ENCODE peak calls at places on chromosomes 1 and 21, in six cellular contexts. Z is esophagus squamous epithelium, L is A549, J is uterus, K is suprapubic skin, Y is stomach. I is an unnamed sample.

GRCh38 chr21:34037446-34037845 is 35.9 kb upstream of the MRPS6 start:
- DNase-seq in Y (no peak), K (no peak), L (no peak), J (no peak), Z (no peak), I (no peak)

GRCh38 chr1:173122958-173123852 is 72.5 kb upstream of the TNFSF18 start:
- DNase-seq in L (peak; percentile 51), K (peak; percentile 87), Y (peak; percentile 45), Z (peak; percentile 19), J (peak; percentile 78), I (peak; percentile 41)

GRCh38 chr1:59298178-59298583 is 1.3 kb downstream of the FGGY start:
- DNase-seq in Z (no peak), L (no peak), K (no peak), J (peak; percentile 68), Y (no peak), I (peak; percentile 31)

GRCh38 chr1:67668660-67669059 is 16.3 kb upstream of the GADD45A start:
- DNase-seq in J (no peak), Y (no peak), K (no peak), Z (no peak), L (no peak), I (no peak)

GRCh38 chr1:24567792-24568388 is 12.0 kb downstream of the NCMAP start:
- DNase-seq in Y (peak; percentile 87), Z (no peak), K (no peak), J (no peak), L (peak; percentile 73), I (peak; percentile 73)

GRCh38 chr21:34630536-34631143 is 15.7 kb upstream of the RCAN1 start:
- DNase-seq in J (no peak), K (no peak), Z (no peak), L (peak; percentile 40), Y (no peak), I (peak; percentile 12)

GRCh38 chr1:218743861-218744505 is 398.8 kb downstream of the TGFB2 start:
- DNase-seq in Z (no peak), Y (no peak), L (no peak), K (no peak), J (no peak), I (no peak)

GRCh38 chr1:222247811-222248310 is 300.0 kb downstream of the HHIPL2 start:
- DNase-seq in Z (no peak), L (no peak), Y (no peak), K (no peak), J (no peak), I (no peak)

GRCh38 chr1:25661043-25661807 is 44.6 kb downstream of the MAN1C1 start:
- DNase-seq in Y (peak; percentile 10), K (no peak), J (no peak), L (no peak), Z (no peak), I (no peak)

GRCh38 chr1:229759037-229759435 is 133.0 kb downstream of the URB2 start:
- DNase-seq in Y (no peak), L (no peak), J (no peak), Z (no peak), K (no peak), I (no peak)
- H3K27ac ChIP-seq in Y (no peak overlapping the region), L (no peak overlapping the region), J (no peak overlapping the region), Z (no peak overlapping the region), K (no peak overlapping the region), I (no peak overlapping the region)

DNA sequence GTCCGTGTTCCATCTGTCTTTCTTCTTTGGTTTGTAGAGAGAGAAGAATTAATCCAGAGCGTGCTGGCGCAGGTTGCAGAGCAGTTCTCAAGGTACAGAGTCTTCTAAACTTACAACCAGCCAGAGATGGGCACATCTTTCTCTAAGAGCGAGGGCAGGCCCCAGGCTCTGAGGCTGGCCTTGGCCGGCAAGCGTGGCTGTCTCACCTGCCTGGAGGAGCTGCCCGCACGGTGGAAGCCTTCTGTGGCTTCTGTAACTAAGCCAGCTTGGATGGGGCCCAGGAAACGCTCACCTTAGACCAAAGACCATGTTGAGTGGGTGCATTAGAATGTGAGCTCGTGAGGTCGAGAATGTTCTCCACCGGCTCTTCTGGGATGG is 78.6 kb downstream of the PDE9A start:
- DNase-seq in Y (no peak), J (no peak), K (no peak), L (no peak), Z (no peak), I (no peak)
- TF ChIP-seq POLR2A in Y (no peak), J (no peak), K (no peak), L (no peak), Z (no peak), I (no peak)

GRCh38 chr1:215031392-215031791 is 51.1 kb upstream of the KCNK2 start:
- DNase-seq in J (no peak), L (no peak), K (no peak), Z (no peak), Y (no peak), I (no peak)

GRCh38 chr1:215028954-215029353 is 53.6 kb upstream of the KCNK2 start:
- DNase-seq in Z (no peak), Y (no peak), J (no peak), K (no peak), L (no peak), I (no peak)

DNA sequence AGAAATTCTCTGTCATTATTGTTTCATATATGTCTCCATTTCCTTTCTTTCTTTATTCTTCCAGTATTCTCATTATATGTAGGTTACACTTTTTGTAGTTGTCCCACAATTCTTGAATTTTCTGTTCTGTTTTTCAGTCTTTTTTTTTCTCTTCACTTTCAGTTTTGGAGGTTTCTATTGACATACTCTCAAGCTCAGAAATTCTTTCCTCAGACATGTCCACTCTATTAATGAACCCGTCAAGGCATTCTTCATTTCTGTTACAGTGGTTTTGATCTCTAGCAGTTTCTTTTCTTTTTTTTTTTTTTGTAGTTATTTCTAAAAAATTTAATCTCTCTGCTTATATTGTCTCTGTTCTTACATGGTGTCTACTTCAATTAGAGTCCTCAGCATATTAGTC is 49.6 kb upstream of the KCNK2 start:
- DNase-seq in L (no peak), J (no peak), Z (no peak), Y (no peak), K (no peak), I (no peak)
- H3K4me3 ChIP-seq in L (no peak overlapping the region), J (no peak overlapping the region), Z (no peak overlapping the region), Y (no peak overlapping the region), K (no peak overlapping the region), I (no peak overlapping the region)

DNA sequence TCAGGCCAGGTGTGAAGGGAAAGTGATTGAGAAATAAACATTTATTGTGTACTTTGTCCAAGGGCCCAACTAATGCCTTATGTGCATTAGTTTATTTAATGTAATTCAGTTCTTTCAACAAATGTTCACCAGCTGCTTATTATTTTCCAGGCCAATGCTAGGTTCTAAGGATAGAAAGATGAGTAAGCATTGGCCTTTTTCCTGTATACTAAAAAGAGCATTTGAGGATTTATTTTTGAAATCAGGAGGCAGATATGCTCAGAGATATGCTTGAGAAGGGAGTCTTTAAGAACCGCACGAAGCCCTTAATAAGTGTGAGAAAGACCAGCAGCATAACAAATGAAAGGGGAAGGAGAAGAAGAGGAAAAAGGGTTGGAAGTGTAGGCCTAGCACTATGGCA is 32.0 kb downstream of the CLCA1 start:
- DNase-seq in Y (no peak), L (no peak), J (no peak), K (no peak), Z (no peak), I (no peak)
- H3K27ac ChIP-seq in Y (no peak overlapping the region), L (no peak overlapping the region), J (peak overlapping the region; percentile 93), K (no peak overlapping the region), Z (no peak overlapping the region), I (no peak overlapping the region)

GRCh38 chr1:169588112-169588511 is 1.8 kb upstream of the F5 start:
- DNase-seq in Z (no peak), J (no peak), Y (no peak), L (no peak), K (no peak), I (no peak)

GRCh38 chr1:169586067-169586394 is 250 bp downstream of the F5 start:
- DNase-seq in K (no peak), J (no peak), Z (no peak), Y (no peak), L (no peak), I (no peak)

GRCh38 chr1:169586395-169587255 is at the start of gene F5:
- DNase-seq in L (peak; percentile 73), Y (peak; percentile 82), Z (no peak), K (peak; percentile 70), J (peak; percentile 22), I (peak; percentile 75)

GRCh38 chr1:169585184-169585583 is 1.1 kb downstream of the F5 start:
- DNase-seq in K (no peak), Y (no peak), Z (no peak), L (no peak), J (no peak), I (no peak)

GRCh38 chr1:169584483-169585144 is 1.7 kb downstream of the F5 start:
- DNase-seq in L (peak; percentile 9), Z (no peak), Y (no peak), J (no peak), K (no peak), I (no peak)
- TF ChIP-seq POLR2A in L (no peak), Z (no peak), Y (no peak), J (no peak), K (no peak), I (no peak)

GRCh38 chr1:207691814-207692213 is 46.9 kb downstream of the CR1L start:
- DNase-seq in K (no peak), L (no peak), Y (no peak), Z (no peak), J (no peak), I (no peak)
- H3K4me3 ChIP-seq in K (no peak overlapping the region), L (no peak overlapping the region), Y (no peak overlapping the region), Z (no peak overlapping the region), J (no peak overlapping the region), I (no peak overlapping the region)